ENCODE peak calls at places on chromosomes 16 and 17, in eight cellular contexts. One of them, this sample, is unnamed.

GRCh38 chr17:73522107-73522506 is 122.1 kb downstream of the SDK2 start:
- DNase-seq in mucosa of descending colon: peak
- DNase-seq in endothelial cell: no peak
- DNase-seq in sigmoid colon: no peak
- DNase-seq in AG09319: no peak
- DNase-seq in nephron progenitor cell: no peak
- DNase-seq in GM13976: no peak
- DNase-seq in cardiac muscle cell: no peak
- DNase-seq in this sample: no peak

GRCh38 chr17:80619535-80620235 is 75.0 kb downstream of the RPTOR start:
- DNase-seq in nephron progenitor cell: no peak
- DNase-seq in mucosa of descending colon: no peak
- DNase-seq in cardiac muscle cell: no peak
- DNase-seq in GM13976: no peak
- DNase-seq in sigmoid colon: no peak
- DNase-seq in AG09319: no peak
- DNase-seq in endothelial cell: no peak
- DNase-seq in this sample: no peak

GRCh38 chr17:80475949-80476876 is at the start of gene NPTX1:
- DNase-seq in mucosa of descending colon: no peak
- DNase-seq in nephron progenitor cell: peak
- DNase-seq in GM13976: peak
- DNase-seq in AG09319: no peak
- DNase-seq in sigmoid colon: no peak
- DNase-seq in cardiac muscle cell: peak
- DNase-seq in endothelial cell: no peak
- DNase-seq in this sample: no peak

GRCh38 chr16:55506083-55506482 is 2.8 kb upstream of the LPCAT2 start:
- DNase-seq in AG09319: no peak
- DNase-seq in sigmoid colon: no peak
- DNase-seq in nephron progenitor cell: no peak
- DNase-seq in cardiac muscle cell: no peak
- DNase-seq in endothelial cell: no peak
- DNase-seq in GM13976: peak
- DNase-seq in mucosa of descending colon: no peak
- DNase-seq in this sample: peak

GRCh38 chr16:55376567-55377167 is 52.7 kb downstream of the IRX6 start:
- DNase-seq in mucosa of descending colon: no peak
- DNase-seq in endothelial cell: no peak
- DNase-seq in nephron progenitor cell: no peak
- DNase-seq in cardiac muscle cell: no peak
- DNase-seq in GM13976: no peak
- DNase-seq in sigmoid colon: no peak
- DNase-seq in AG09319: no peak
- DNase-seq in this sample: no peak

GRCh38 chr17:35149941-35150340 is 2.3 kb downstream of the UNC45B start:
- DNase-seq in mucosa of descending colon: no peak
- DNase-seq in AG09319: no peak
- DNase-seq in cardiac muscle cell: no peak
- DNase-seq in sigmoid colon: no peak
- DNase-seq in endothelial cell: no peak
- DNase-seq in nephron progenitor cell: no peak
- DNase-seq in GM13976: no peak
- DNase-seq in this sample: no peak

GRCh38 chr17:81962499-81963441 is 1.8 kb upstream of the NOTUM start:
- DNase-seq in GM13976: no peak
- DNase-seq in mucosa of descending colon: no peak
- DNase-seq in AG09319: no peak
- DNase-seq in nephron progenitor cell: no peak
- DNase-seq in endothelial cell: no peak
- DNase-seq in sigmoid colon: no peak
- DNase-seq in cardiac muscle cell: no peak
- DNase-seq in this sample: no peak

GRCh38 chr17:69796093-69796492 is 278.9 kb upstream of the KCNJ16 start:
- DNase-seq in sigmoid colon: no peak
- DNase-seq in GM13976: no peak
- DNase-seq in AG09319: no peak
- DNase-seq in cardiac muscle cell: no peak
- DNase-seq in nephron progenitor cell: no peak
- DNase-seq in endothelial cell: no peak
- DNase-seq in mucosa of descending colon: no peak
- DNase-seq in this sample: no peak

GRCh38 chr17:44543213-44543904 is 13.9 kb upstream of the FZD2 start:
- DNase-seq in mucosa of descending colon: no peak
- DNase-seq in nephron progenitor cell: peak
- DNase-seq in cardiac muscle cell: peak
- DNase-seq in AG09319: peak
- DNase-seq in sigmoid colon: no peak
- DNase-seq in endothelial cell: peak
- DNase-seq in GM13976: no peak
- DNase-seq in this sample: no peak

GRCh38 chr17:81998719-81999438 is 21.4 kb downstream of the ASPSCR1 start:
- DNase-seq in sigmoid colon: no peak
- DNase-seq in endothelial cell: no peak
- DNase-seq in cardiac muscle cell: no peak
- DNase-seq in GM13976: no peak
- DNase-seq in AG09319: no peak
- DNase-seq in nephron progenitor cell: no peak
- DNase-seq in mucosa of descending colon: no peak
- DNase-seq in this sample: no peak

GRCh38 chr16:68644715-68645493 is at the start of gene CDH3:
- DNase-seq in sigmoid colon: no peak
- DNase-seq in nephron progenitor cell: peak
- DNase-seq in cardiac muscle cell: peak
- DNase-seq in endothelial cell: peak
- DNase-seq in mucosa of descending colon: peak
- DNase-seq in AG09319: no peak
- DNase-seq in GM13976: peak
- DNase-seq in this sample: no peak

GRCh38 chr16:89322381-89323119 is 105.0 kb downstream of the ZNF778 start:
- DNase-seq in GM13976: no peak
- DNase-seq in endothelial cell: peak
- DNase-seq in mucosa of descending colon: peak
- DNase-seq in sigmoid colon: peak
- DNase-seq in cardiac muscle cell: peak
- DNase-seq in AG09319: peak
- DNase-seq in nephron progenitor cell: peak
- DNase-seq in this sample: no peak

GRCh38 chr16:1981972-1982574 is 804 bp upstream of the NOXO1 start:
- DNase-seq in AG09319: no peak
- DNase-seq in cardiac muscle cell: no peak
- DNase-seq in sigmoid colon: no peak
- DNase-seq in GM13976: no peak
- DNase-seq in mucosa of descending colon: peak
- DNase-seq in nephron progenitor cell: no peak
- DNase-seq in endothelial cell: no peak
- DNase-seq in this sample: no peak

GRCh38 chr16:77692612-77693011 is 29.7 kb upstream of the NUDT7 start:
- DNase-seq in sigmoid colon: no peak
- DNase-seq in cardiac muscle cell: no peak
- DNase-seq in nephron progenitor cell: no peak
- DNase-seq in AG09319: no peak
- DNase-seq in GM13976: no peak
- DNase-seq in mucosa of descending colon: no peak
- DNase-seq in endothelial cell: no peak
- DNase-seq in this sample: no peak

GRCh38 chr17:3961564-3962047 is 2.6 kb downstream of the ATP2A3 start:
- DNase-seq in sigmoid colon: no peak
- DNase-seq in AG09319: no peak
- DNase-seq in GM13976: no peak
- DNase-seq in cardiac muscle cell: no peak
- DNase-seq in mucosa of descending colon: peak
- DNase-seq in nephron progenitor cell: no peak
- DNase-seq in endothelial cell: no peak
- DNase-seq in this sample: no peak

GRCh38 chr17:50176559-50177471 is 11.0 kb downstream of the SGCA start:
- DNase-seq in endothelial cell: no peak
- DNase-seq in cardiac muscle cell: no peak
- DNase-seq in nephron progenitor cell: no peak
- DNase-seq in GM13976: no peak
- DNase-seq in mucosa of descending colon: no peak
- DNase-seq in AG09319: no peak
- DNase-seq in sigmoid colon: no peak
- DNase-seq in this sample: no peak

GRCh38 chr17:15488557-15488956 is 21.1 kb upstream of the CDRT4 start:
- DNase-seq in endothelial cell: no peak
- DNase-seq in cardiac muscle cell: peak
- DNase-seq in nephron progenitor cell: no peak
- DNase-seq in AG09319: no peak
- DNase-seq in sigmoid colon: no peak
- DNase-seq in mucosa of descending colon: no peak
- DNase-seq in GM13976: no peak
- DNase-seq in this sample: no peak

GRCh38 chr16:81585785-81586184 is 141.2 kb downstream of the CMIP start:
- DNase-seq in mucosa of descending colon: no peak
- DNase-seq in GM13976: no peak
- DNase-seq in cardiac muscle cell: peak
- DNase-seq in AG09319: no peak
- DNase-seq in nephron progenitor cell: no peak
- DNase-seq in endothelial cell: peak
- DNase-seq in sigmoid colon: no peak
- DNase-seq in this sample: no peak

GRCh38 chr16:11682655-11683096 is 14.4 kb downstream of the SNN start:
- DNase-seq in nephron progenitor cell: no peak
- DNase-seq in mucosa of descending colon: no peak
- DNase-seq in cardiac muscle cell: no peak
- DNase-seq in GM13976: no peak
- DNase-seq in endothelial cell: no peak
- DNase-seq in sigmoid colon: peak
- DNase-seq in AG09319: no peak
- DNase-seq in this sample: no peak

GRCh38 chr17:64129765-64130558 is at the start of gene ERN1:
- DNase-seq in nephron progenitor cell: peak
- DNase-seq in cardiac muscle cell: peak
- DNase-seq in AG09319: peak
- DNase-seq in sigmoid colon: peak
- DNase-seq in GM13976: peak
- DNase-seq in mucosa of descending colon: peak
- DNase-seq in endothelial cell: peak
- DNase-seq in this sample: peak
- TF ChIP-seq CTCF in nephron progenitor cell: no peak
- TF ChIP-seq CTCF in cardiac muscle cell: no peak
- TF ChIP-seq CTCF in AG09319: no peak
- TF ChIP-seq CTCF in sigmoid colon: no peak
- TF ChIP-seq CTCF in GM13976: no peak
- TF ChIP-seq CTCF in mucosa of descending colon: no peak
- TF ChIP-seq CTCF in endothelial cell: no peak
- TF ChIP-seq CTCF in this sample: no peak

GRCh38 chr16:73058221-73058615 is 10.3 kb upstream of the ZFHX3 start:
- DNase-seq in sigmoid colon: no peak
- DNase-seq in endothelial cell: no peak
- DNase-seq in GM13976: peak
- DNase-seq in AG09319: no peak
- DNase-seq in cardiac muscle cell: peak
- DNase-seq in nephron progenitor cell: peak
- DNase-seq in mucosa of descending colon: no peak
- DNase-seq in this sample: peak
- TF ChIP-seq CTCF in sigmoid colon: no peak
- TF ChIP-seq CTCF in endothelial cell: no peak
- TF ChIP-seq CTCF in GM13976: no peak
- TF ChIP-seq CTCF in AG09319: no peak
- TF ChIP-seq CTCF in cardiac muscle cell: no peak
- TF ChIP-seq CTCF in nephron progenitor cell: no peak
- TF ChIP-seq CTCF in mucosa of descending colon: no peak
- TF ChIP-seq CTCF in this sample: no peak

DNA sequence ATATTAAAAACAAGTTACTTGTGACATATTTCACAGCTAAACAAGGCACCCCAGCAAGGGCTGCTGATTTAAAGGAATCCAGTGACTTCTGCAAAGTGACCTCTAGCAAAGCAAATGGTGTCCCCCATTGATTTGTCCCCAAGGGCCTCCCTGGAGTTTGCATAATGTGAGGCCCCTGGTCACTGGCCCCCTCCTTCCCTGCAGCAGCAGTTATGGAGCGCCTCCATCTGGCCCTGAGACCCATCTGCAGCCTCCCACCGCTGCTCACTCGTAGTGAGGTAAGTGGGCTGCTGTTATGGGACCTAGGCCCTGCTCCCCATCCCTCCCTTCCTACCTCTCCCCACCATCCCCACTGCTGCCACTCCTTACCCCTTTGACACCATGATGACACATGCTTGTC is 19.6 kb upstream of the EEF2K start:
- DNase-seq in mucosa of descending colon: no peak
- DNase-seq in cardiac muscle cell: no peak
- DNase-seq in GM13976: no peak
- DNase-seq in sigmoid colon: no peak
- DNase-seq in AG09319: no peak
- DNase-seq in nephron progenitor cell: peak
- DNase-seq in endothelial cell: no peak
- DNase-seq in this sample: no peak
- TF ChIP-seq CTCF in mucosa of descending colon: no peak
- TF ChIP-seq CTCF in cardiac muscle cell: peak
- TF ChIP-seq CTCF in GM13976: no peak
- TF ChIP-seq CTCF in sigmoid colon: no peak
- TF ChIP-seq CTCF in AG09319: no peak
- TF ChIP-seq CTCF in nephron progenitor cell: no peak
- TF ChIP-seq CTCF in endothelial cell: no peak
- TF ChIP-seq CTCF in this sample: peak

DNA sequence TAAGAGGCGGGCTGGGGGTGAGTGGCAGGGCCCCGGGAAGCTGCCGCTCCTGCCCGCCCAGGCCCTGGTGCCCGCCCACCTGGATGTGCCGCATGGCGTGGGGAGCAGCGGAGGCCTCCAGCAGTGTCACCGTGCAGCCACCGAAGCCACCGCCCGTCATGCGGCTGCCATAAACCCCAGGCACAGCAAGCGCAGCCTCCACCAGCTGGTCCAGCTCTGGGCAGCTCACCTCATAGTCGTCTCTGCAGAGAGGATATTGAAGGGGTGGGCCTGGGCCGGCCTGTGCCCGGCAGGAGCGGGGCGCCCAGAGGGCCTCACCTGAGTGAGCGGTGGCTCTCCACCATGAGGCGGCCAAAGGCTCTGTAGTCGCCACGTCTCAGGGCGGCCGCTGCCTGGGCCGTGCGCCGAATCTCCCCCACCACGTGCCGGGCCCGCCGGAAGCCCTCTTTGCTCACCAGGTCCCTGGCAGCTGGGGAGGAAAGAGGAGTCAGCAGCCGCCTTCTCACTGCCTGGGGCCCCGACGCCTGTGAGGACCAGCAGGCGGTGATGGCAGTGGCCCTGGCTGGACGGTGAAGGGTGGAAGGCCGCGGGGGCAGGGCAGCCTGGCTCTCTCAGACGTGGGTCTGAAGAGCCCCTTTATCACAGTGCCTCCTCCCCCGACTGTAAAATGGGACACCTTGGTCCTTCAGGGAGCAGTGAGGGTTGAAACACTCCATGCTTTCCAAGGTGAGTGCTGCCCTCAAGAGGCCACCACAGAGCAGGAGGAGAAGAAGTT is 6.7 kb downstream of the GALK1 start:
- DNase-seq in nephron progenitor cell: no peak
- DNase-seq in mucosa of descending colon: peak
- DNase-seq in sigmoid colon: no peak
- DNase-seq in AG09319: no peak
- DNase-seq in endothelial cell: no peak
- DNase-seq in cardiac muscle cell: no peak
- DNase-seq in GM13976: no peak
- DNase-seq in this sample: no peak
- TF ChIP-seq CTCF in nephron progenitor cell: no peak
- TF ChIP-seq CTCF in mucosa of descending colon: no peak
- TF ChIP-seq CTCF in sigmoid colon: no peak
- TF ChIP-seq CTCF in AG09319: peak
- TF ChIP-seq CTCF in endothelial cell: no peak
- TF ChIP-seq CTCF in cardiac muscle cell: peak
- TF ChIP-seq CTCF in GM13976: peak
- TF ChIP-seq CTCF in this sample: peak

GRCh38 chr16:31472559-31473203 is 729 bp downstream of the TGFB1I1 start:
- DNase-seq in sigmoid colon: peak
- DNase-seq in cardiac muscle cell: peak
- DNase-seq in endothelial cell: peak
- DNase-seq in GM13976: peak
- DNase-seq in AG09319: peak
- DNase-seq in nephron progenitor cell: peak
- DNase-seq in mucosa of descending colon: peak
- DNase-seq in this sample: peak
- TF ChIP-seq CTCF in sigmoid colon: peak
- TF ChIP-seq CTCF in cardiac muscle cell: peak
- TF ChIP-seq CTCF in endothelial cell: peak
- TF ChIP-seq CTCF in GM13976: no peak
- TF ChIP-seq CTCF in AG09319: peak
- TF ChIP-seq CTCF in nephron progenitor cell: peak
- TF ChIP-seq CTCF in mucosa of descending colon: peak
- TF ChIP-seq CTCF in this sample: peak